ENCODE peak calls at places on chromosomes 2 and 18, in five cellular contexts. One of them, this sample, is unnamed.

GRCh38 chr18:48045744-48046143 is 115.3 kb upstream of the SMAD2 start:
- DNase-seq in A172: no peak
- DNase-seq in T follicular helper cell: no peak
- DNase-seq in NCI-H2171: no peak
- DNase-seq in caudate nucleus: no peak
- DNase-seq in this sample: no peak

GRCh38 chr2:54570925-54571694 is 115.0 kb downstream of the SPTBN1 start:
- DNase-seq in A172: peak
- DNase-seq in T follicular helper cell: peak
- DNase-seq in NCI-H2171: no peak
- DNase-seq in caudate nucleus: no peak
- DNase-seq in this sample: no peak

GRCh38 chr2:110101280-110101844 is 14.3 kb downstream of the MALL start:
- DNase-seq in A172: peak
- DNase-seq in T follicular helper cell: no peak
- DNase-seq in NCI-H2171: peak
- DNase-seq in caudate nucleus: no peak
- DNase-seq in this sample: no peak

GRCh38 chr18:9055185-9055584 is 47.3 kb upstream of the NDUFV2 start:
- DNase-seq in A172: peak
- DNase-seq in T follicular helper cell: no peak
- DNase-seq in NCI-H2171: no peak
- DNase-seq in caudate nucleus: no peak
- DNase-seq in this sample: no peak

GRCh38 chr2:182132605-182133004 is 147.0 kb downstream of the PPP1R1C start:
- DNase-seq in A172: no peak
- DNase-seq in T follicular helper cell: no peak
- DNase-seq in NCI-H2171: no peak
- DNase-seq in caudate nucleus: no peak
- DNase-seq in this sample: no peak

GRCh38 chr2:38581193-38582147 is 21.3 kb downstream of the HNRNPLL start:
- DNase-seq in A172: peak
- DNase-seq in T follicular helper cell: no peak
- DNase-seq in NCI-H2171: peak
- DNase-seq in caudate nucleus: no peak
- DNase-seq in this sample: no peak

GRCh38 chr2:238924496-238925195 is 76.8 kb downstream of the TWIST2 start:
- DNase-seq in A172: no peak
- DNase-seq in T follicular helper cell: no peak
- DNase-seq in NCI-H2171: no peak
- DNase-seq in caudate nucleus: no peak
- DNase-seq in this sample: no peak

GRCh38 chr18:48979944-48980890 is 29.5 kb upstream of the SMAD7 start:
- DNase-seq in A172: peak
- DNase-seq in T follicular helper cell: no peak
- DNase-seq in NCI-H2171: no peak
- DNase-seq in caudate nucleus: no peak
- DNase-seq in this sample: no peak

GRCh38 chr18:13191779-13192178 is 26.8 kb upstream of the LDLRAD4 start:
- DNase-seq in A172: no peak
- DNase-seq in T follicular helper cell: no peak
- DNase-seq in NCI-H2171: no peak
- DNase-seq in caudate nucleus: no peak
- DNase-seq in this sample: no peak

GRCh38 chr2:44155577-44156446 is 12.9 kb upstream of the PPM1B start:
- DNase-seq in A172: peak
- DNase-seq in T follicular helper cell: no peak
- DNase-seq in NCI-H2171: no peak
- DNase-seq in caudate nucleus: no peak
- DNase-seq in this sample: no peak

GRCh38 chr2:230023313-230023712 is 45.4 kb downstream of the SLC16A14 start:
- DNase-seq in A172: no peak
- DNase-seq in T follicular helper cell: no peak
- DNase-seq in NCI-H2171: no peak
- DNase-seq in caudate nucleus: no peak
- DNase-seq in this sample: no peak

GRCh38 chr2:65420712-65421431 is 11.5 kb downstream of the SPRED2 start:
- DNase-seq in A172: peak
- DNase-seq in T follicular helper cell: no peak
- DNase-seq in NCI-H2171: no peak
- DNase-seq in caudate nucleus: no peak
- DNase-seq in this sample: no peak

GRCh38 chr2:234955091-234955511 is 3.3 kb downstream of the SH3BP4 start:
- DNase-seq in A172: no peak
- DNase-seq in T follicular helper cell: no peak
- DNase-seq in NCI-H2171: no peak
- DNase-seq in caudate nucleus: no peak
- DNase-seq in this sample: no peak

GRCh38 chr2:46379213-46380037 is 82.2 kb downstream of the EPAS1 start:
- DNase-seq in A172: peak
- DNase-seq in T follicular helper cell: no peak
- DNase-seq in NCI-H2171: peak
- DNase-seq in caudate nucleus: no peak
- DNase-seq in this sample: no peak

GRCh38 chr18:48002933-48003365 is 72.5 kb upstream of the SMAD2 start:
- DNase-seq in A172: peak
- DNase-seq in T follicular helper cell: no peak
- DNase-seq in NCI-H2171: no peak
- DNase-seq in caudate nucleus: no peak
- DNase-seq in this sample: no peak

GRCh38 chr2:102139851-102140250 is 2.7 kb upstream of the IL1R1 start:
- DNase-seq in A172: no peak
- DNase-seq in T follicular helper cell: no peak
- DNase-seq in NCI-H2171: no peak
- DNase-seq in caudate nucleus: no peak
- DNase-seq in this sample: no peak

GRCh38 chr2:25341753-25342371 is at the start of gene DNMT3A:
- DNase-seq in A172: peak
- DNase-seq in T follicular helper cell: peak
- DNase-seq in NCI-H2171: peak
- DNase-seq in caudate nucleus: peak
- DNase-seq in this sample: no peak

GRCh38 chr18:57437782-57438668 is 2.9 kb downstream of the ONECUT2 start:
- DNase-seq in A172: peak
- DNase-seq in T follicular helper cell: no peak
- DNase-seq in NCI-H2171: peak
- DNase-seq in caudate nucleus: no peak
- DNase-seq in this sample: peak

GRCh38 chr2:12915792-12916191 is 199.1 kb downstream of the TRIB2 start:
- DNase-seq in A172: no peak
- DNase-seq in T follicular helper cell: no peak
- DNase-seq in NCI-H2171: no peak
- DNase-seq in caudate nucleus: no peak
- DNase-seq in this sample: no peak

GRCh38 chr2:27380626-27381556 is at the start of gene ZNF513:
- DNase-seq in A172: no peak
- DNase-seq in T follicular helper cell: peak
- DNase-seq in NCI-H2171: peak
- DNase-seq in caudate nucleus: peak
- DNase-seq in this sample: peak

GRCh38 chr2:238601433-238602222 is 174.9 kb downstream of the ASB1 start:
- DNase-seq in A172: peak
- DNase-seq in T follicular helper cell: no peak
- DNase-seq in NCI-H2171: no peak
- DNase-seq in caudate nucleus: no peak
- DNase-seq in this sample: no peak

GRCh38 chr2:43224571-43225092 is 1.8 kb downstream of the ZFP36L2 start:
- DNase-seq in A172: no peak
- DNase-seq in T follicular helper cell: peak
- DNase-seq in NCI-H2171: no peak
- DNase-seq in caudate nucleus: no peak
- DNase-seq in this sample: no peak

GRCh38 chr2:119234021-119235019 is 10.7 kb downstream of the STEAP3 start:
- DNase-seq in A172: peak
- DNase-seq in T follicular helper cell: no peak
- DNase-seq in NCI-H2171: no peak
- DNase-seq in caudate nucleus: no peak
- DNase-seq in this sample: peak

GRCh38 chr2:194327196-194327888 is 1329.7 kb upstream of the SLC39A10 start:
- DNase-seq in A172: no peak
- DNase-seq in T follicular helper cell: no peak
- DNase-seq in NCI-H2171: no peak
- DNase-seq in caudate nucleus: no peak
- DNase-seq in this sample: no peak

GRCh38 chr2:174334781-174335604 is at the start of gene SP9:
- DNase-seq in A172: peak
- DNase-seq in T follicular helper cell: no peak
- DNase-seq in NCI-H2171: no peak
- DNase-seq in caudate nucleus: no peak
- DNase-seq in this sample: peak

GRCh38 chr2:4635289-4635688 is 931.9 kb downstream of the DCDC2C start:
- DNase-seq in A172: no peak
- DNase-seq in T follicular helper cell: no peak
- DNase-seq in NCI-H2171: no peak
- DNase-seq in caudate nucleus: no peak
- DNase-seq in this sample: no peak

GRCh38 chr2:191020742-191021381 is 6.9 kb upstream of the STAT1 start:
- DNase-seq in A172: peak
- DNase-seq in T follicular helper cell: no peak
- DNase-seq in NCI-H2171: no peak
- DNase-seq in caudate nucleus: no peak
- DNase-seq in this sample: no peak